ENCODE peak calls at places on chromosomes 12 and 14, in four cellular contexts. D is GM13976, L is lower lobe of right lung, V is AG09309. M is an unnamed sample.

GRCh38 chr14:91879196-91879595 is 11.9 kb upstream of the TC2N start:
- DNase-seq in D (no peak), L (no peak), V (no peak), M (no peak)

GRCh38 chr14:88245321-88245720 is 77.7 kb downstream of the KCNK10 start:
- DNase-seq in D (no peak), L (no peak), V (no peak), M (no peak)

GRCh38 chr12:49487605-49488004 is 51.2 kb upstream of the KCNH3 start:
- DNase-seq in V (no peak), L (no peak), D (no peak), M (no peak)

GRCh38 chr14:39318574-39318973 is 84.9 kb downstream of the MIA2 start:
- DNase-seq in L (no peak), D (no peak), V (no peak), M (peak; percentile 17)

GRCh38 chr12:78146365-78146772 is 315.7 kb downstream of the NAV3 start:
- DNase-seq in V (peak; percentile 16), L (no peak), D (peak; percentile 11), M (peak; percentile 47)

GRCh38 chr14:97033556-97034081 is 236.4 kb downstream of the VRK1 start:
- DNase-seq in D (no peak), L (no peak), V (no peak), M (no peak)

GRCh38 chr14:101082436-101083384 is 179.2 kb upstream of the RTL1 start:
- DNase-seq in V (no peak), L (no peak), D (no peak), M (no peak)

GRCh38 chr14:75566321-75566720 is 12.1 kb upstream of the FLVCR2 start:
- DNase-seq in V (no peak), L (no peak), D (no peak), M (no peak)

GRCh38 chr12:106757623-106758348 is 16.7 kb upstream of the RIC8B start:
- DNase-seq in D (no peak), L (no peak), V (no peak), M (no peak)

GRCh38 chr12:24760606-24761378 is 188.1 kb downstream of the BCAT1 start:
- DNase-seq in D (no peak), L (no peak), V (no peak), M (no peak)

GRCh38 chr12:122362758-122363157 is 59.7 kb downstream of the CLIP1 start:
- DNase-seq in V (no peak), L (no peak), D (no peak), M (no peak)

GRCh38 chr12:29155079-29155478 is 6.0 kb downstream of the FAR2 start:
- DNase-seq in L (no peak), V (no peak), D (no peak), M (no peak)

GRCh38 chr12:1916396-1917171 is 1.9 kb downstream of the CACNA2D4 start:
- DNase-seq in V (no peak), L (peak; percentile 39), D (peak; percentile 19), M (no peak)

GRCh38 chr14:50834802-50835276 is 3.9 kb upstream of the NIN start:
- DNase-seq in V (no peak), L (no peak), D (no peak), M (no peak)

GRCh38 chr14:93329965-93330608 is 2.7 kb downstream of the BTBD7 start:
- DNase-seq in V (no peak), D (no peak), L (no peak), M (no peak)

GRCh38 chr12:54967461-54967860 is 17.1 kb downstream of the TESPA1 start:
- DNase-seq in L (no peak), D (no peak), V (no peak), M (peak; percentile 25)

GRCh38 chr12:122517877-122518276 is 8.9 kb downstream of the RSRC2 start:
- DNase-seq in L (no peak), D (no peak), V (peak; percentile 92), M (peak; percentile 73)

GRCh38 chr12:68530965-68531364 is 79.7 kb upstream of the RAP1B start:
- DNase-seq in V (peak; percentile 80), D (no peak), L (no peak), M (peak; percentile 43)

DNA sequence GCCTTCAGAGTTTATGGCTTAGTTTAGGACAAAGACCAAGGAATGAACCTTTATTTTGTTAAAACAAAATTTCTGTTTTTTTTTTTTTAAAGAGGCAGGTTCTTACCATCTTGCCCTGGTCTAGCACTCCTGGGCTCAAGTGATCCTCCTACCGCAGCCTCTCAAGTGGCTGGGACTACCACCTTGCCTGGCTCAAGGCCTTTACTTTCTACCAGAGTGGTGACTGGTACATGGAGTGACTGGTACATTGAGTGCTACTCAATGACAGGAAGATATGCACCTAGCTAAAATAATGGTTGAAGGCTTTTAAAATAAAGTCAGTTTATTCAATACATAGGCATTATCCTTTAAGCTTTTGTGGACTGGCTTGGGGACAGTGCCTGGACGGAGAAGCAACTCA is 32.6 kb downstream of the PRICKLE1 start:
- DNase-seq in D (no peak), V (no peak), L (no peak), M (no peak)
- TF ChIP-seq CTCF in D (no peak), V (no peak), L (no peak), M (no peak)

GRCh38 chr12:108768591-108769500 is 37.5 kb upstream of the CORO1C start:
- DNase-seq in V (no peak), D (peak; percentile 67), L (peak; percentile 82), M (no peak)
- TF ChIP-seq CTCF in V (no peak), D (no peak), L (no peak), M (no peak)

DNA sequence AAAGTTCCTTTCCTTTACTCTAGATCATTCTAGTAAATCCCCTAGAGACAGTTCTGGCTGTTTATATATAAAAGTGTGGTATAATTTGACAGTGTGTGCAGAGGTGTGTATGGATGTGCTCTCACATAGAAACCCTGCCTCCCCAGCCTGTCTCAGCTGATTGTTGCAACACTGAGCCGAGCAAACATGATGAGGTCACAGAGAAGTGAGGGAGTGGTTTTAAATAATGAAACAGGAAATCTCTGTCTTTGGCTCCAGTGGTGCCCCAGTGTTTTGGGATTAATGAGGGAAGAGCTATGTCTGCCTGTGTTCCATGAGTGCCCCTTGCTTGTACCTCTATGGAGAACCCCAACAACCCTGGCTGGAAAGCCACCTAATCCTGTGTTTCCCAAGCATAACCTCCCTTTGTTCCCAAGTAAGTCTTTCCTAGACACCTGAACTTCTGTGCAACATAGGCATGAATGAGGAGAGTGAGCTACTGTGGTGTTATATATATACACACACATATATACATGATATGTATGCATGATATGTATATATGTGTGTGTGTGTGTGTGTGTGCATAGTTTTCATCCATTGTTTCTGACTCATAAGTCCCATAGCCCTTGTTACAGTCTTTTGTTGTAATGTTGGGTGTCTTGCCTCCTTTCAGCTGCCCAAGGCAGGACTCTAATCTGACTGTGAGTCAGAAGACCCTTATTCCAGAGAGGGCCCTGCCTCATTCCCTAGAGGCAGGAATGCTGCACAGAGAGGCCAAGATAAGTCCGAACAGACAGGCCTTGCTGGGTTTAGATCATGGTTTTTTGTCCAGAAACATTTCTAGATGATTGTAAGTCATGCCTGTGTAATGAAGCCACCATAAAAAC is 18.0 kb downstream of the TRAF3 start:
- DNase-seq in L (peak; percentile 68), D (peak; percentile 51), V (peak; percentile 70), M (peak; percentile 86)
- TF ChIP-seq CTCF in L (no peak), D (no peak), V (peak; percentile 68), M (no peak)

GRCh38 chr14:32947792-32948191 is 9.1 kb downstream of the NPAS3 start:
- DNase-seq in L (no peak), V (no peak), D (no peak), M (no peak)
- TF ChIP-seq CTCF in L (no peak), V (no peak), D (no peak), M (no peak)

GRCh38 chr12:99253068-99253467 is 394.5 kb upstream of the GARIN6 start:
- DNase-seq in L (no peak), D (no peak), V (no peak), M (peak; percentile 8)
- TF ChIP-seq CTCF in L (no peak), D (peak; percentile 4), V (no peak), M (peak; percentile 14)

DNA sequence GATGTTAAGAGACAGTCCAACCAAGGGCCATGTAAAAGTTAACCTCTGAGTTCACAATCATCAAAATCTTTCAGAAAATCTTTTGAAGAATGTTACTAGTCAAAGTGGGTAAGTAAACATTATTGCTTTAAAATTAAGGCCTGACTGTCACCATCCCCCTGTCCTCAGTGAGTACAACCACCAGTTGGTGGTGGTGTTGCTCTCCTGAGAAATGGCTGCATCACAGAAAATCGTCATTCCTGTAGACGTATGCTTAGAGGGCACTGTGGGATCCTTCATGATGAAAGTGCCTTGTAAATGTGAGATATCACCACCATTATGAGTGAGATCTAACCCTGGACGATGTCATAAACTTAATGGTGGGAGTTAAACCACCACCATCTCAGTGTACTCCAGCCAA is 451.2 kb downstream of the RPS29 start:
- DNase-seq in L (no peak), D (no peak), V (no peak), M (no peak)
- TF ChIP-seq CTCF in L (peak; percentile 10), D (no peak), V (no peak), M (no peak)

DNA sequence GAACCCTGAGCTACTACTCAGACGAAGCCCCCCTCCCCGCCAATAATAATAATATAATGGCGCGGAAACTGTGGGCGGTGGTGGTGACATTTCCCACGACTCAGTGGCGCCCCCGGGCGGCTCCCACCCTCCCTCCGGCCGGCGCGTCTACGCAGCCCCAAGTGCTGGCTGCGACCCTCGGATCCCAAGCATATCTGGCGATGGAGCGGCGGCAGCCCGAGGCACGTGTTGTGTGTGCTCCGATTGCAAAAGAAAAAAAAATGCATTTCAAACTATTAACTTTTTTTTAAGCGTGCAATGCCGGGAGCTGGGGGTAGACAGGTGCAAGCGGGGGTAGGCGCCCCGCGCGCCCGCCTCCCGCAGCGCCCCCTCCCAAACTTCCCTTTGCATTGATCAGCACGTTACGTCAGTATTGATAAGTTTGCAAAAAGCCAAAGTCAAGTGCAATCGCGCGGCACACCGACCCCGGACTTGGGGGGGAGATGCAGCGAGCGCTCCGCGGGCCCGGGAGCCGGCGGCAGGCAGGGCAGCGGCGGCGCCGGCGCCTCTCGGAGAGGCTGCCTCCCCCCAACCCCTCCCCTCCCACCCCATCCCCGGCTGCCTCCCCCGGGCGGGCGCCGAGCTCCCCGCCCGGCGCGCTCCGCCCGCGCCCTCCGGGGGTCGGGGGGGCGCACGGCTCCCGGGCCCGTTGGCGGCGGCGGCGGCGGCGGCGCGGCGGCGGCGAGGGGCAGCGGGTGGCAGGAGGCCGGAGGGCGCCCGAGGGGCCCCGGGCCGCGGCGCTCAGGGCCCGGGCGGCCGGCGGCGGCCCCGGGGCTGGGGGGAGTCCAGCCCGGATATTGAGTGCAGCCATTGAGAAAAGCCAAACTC is 113.1 kb upstream of the MYL2 start:
- DNase-seq in D (no peak), V (no peak), L (no peak), M (no peak)
- TF ChIP-seq CTCF in D (peak; percentile 24), V (no peak), L (no peak), M (peak; percentile 22)

GRCh38 chr14:25037032-25037431 is 12.9 kb downstream of the STXBP6 start:
- DNase-seq in D (no peak), V (no peak), L (no peak), M (no peak)

GRCh38 chr14:25033358-25033757 is 16.6 kb downstream of the STXBP6 start:
- DNase-seq in L (no peak), V (no peak), D (no peak), M (no peak)

GRCh38 chr14:25034803-25035681 is 14.9 kb downstream of the STXBP6 start:
- DNase-seq in V (no peak), L (no peak), D (no peak), M (no peak)

GRCh38 chr14:25026476-25027137 is 23.3 kb downstream of the STXBP6 start:
- DNase-seq in V (no peak), D (no peak), L (no peak), M (no peak)

GRCh38 chr14:25032092-25032784 is 17.7 kb downstream of the STXBP6 start:
- DNase-seq in L (no peak), D (no peak), V (no peak), M (no peak)
- TF ChIP-seq CTCF in L (peak; percentile 33), D (no peak), V (peak; percentile 24), M (peak; percentile 9)

M was measured in MCF 10A.